ENCODE peak calls at places on chromosomes 13 and 19, in six cellular contexts. D, W, O, F, M and I are unnamed samples.

GRCh38 chr19:919157-920050 is 2.3 kb downstream of the KISS1R start:
- DNase-seq in O (no peak), F (peak), M (peak), D (no peak), W (no peak), I (no peak)

GRCh38 chr19:56748443-56748842 is 76.9 kb upstream of the ZNF835 start:
- DNase-seq in F (peak), W (no peak), O (no peak), M (no peak), D (no peak), I (no peak)

GRCh38 chr19:39409886-39410619 is 2.4 kb upstream of the PLEKHG2 start:
- DNase-seq in M (peak), D (peak), O (peak), F (no peak), W (no peak), I (peak)

GRCh38 chr19:35478794-35479193 is 11.5 kb downstream of the KRTDAP start:
- DNase-seq in F (no peak), D (no peak), W (no peak), M (no peak), O (no peak), I (no peak)

GRCh38 chr19:5016781-5017180 is 47.9 kb downstream of the KDM4B start:
- DNase-seq in O (no peak), M (no peak), D (no peak), W (no peak), F (no peak), I (no peak)

GRCh38 chr19:54463531-54464043 is at the start of gene LENG9:
- DNase-seq in O (peak), W (peak), M (peak), F (peak), D (peak), I (peak)

GRCh38 chr13:40401911-40402776 is 264.3 kb downstream of the FOXO1 start:
- DNase-seq in D (peak), M (no peak), F (peak), W (peak), O (peak), I (peak)

GRCh38 chr19:8367327-8368001 is 3.5 kb downstream of the ANGPTL4 start:
- DNase-seq in D (peak), W (no peak), M (no peak), O (no peak), F (peak), I (peak)

GRCh38 chr19:56294557-56294956 is 20.1 kb downstream of the ZSCAN5A start:
- DNase-seq in W (no peak), D (no peak), F (peak), O (no peak), M (no peak), I (no peak)

GRCh38 chr19:51509823-51510660 is 8.4 kb upstream of the SIGLEC12 start:
- DNase-seq in M (no peak), F (no peak), W (no peak), D (no peak), O (no peak), I (no peak)

GRCh38 chr19:6806488-6806887 is 34.0 kb downstream of the VAV1 start:
- DNase-seq in W (no peak), F (peak), M (no peak), D (no peak), O (no peak), I (no peak)

GRCh38 chr19:49889687-49890348 is 6.9 kb downstream of the IL4I1 start:
- DNase-seq in M (peak), O (peak), W (peak), F (peak), D (peak), I (peak)

GRCh38 chr13:34172048-34172447 is 354.1 kb downstream of the RFC3 start:
- DNase-seq in W (no peak), F (no peak), M (no peak), O (no peak), D (no peak), I (no peak)

GRCh38 chr13:43815204-43815603 is 28.4 kb upstream of the ENOX1 start:
- DNase-seq in M (no peak), F (peak), W (no peak), O (peak), D (no peak), I (no peak)

GRCh38 chr19:12994701-12995595 is at the start of gene NFIX:
- DNase-seq in D (peak), O (peak), W (no peak), F (peak), M (peak), I (peak)

GRCh38 chr19:51821921-51822716 is 27.2 kb downstream of the FPR3 start:
- DNase-seq in D (no peak), F (no peak), O (no peak), W (no peak), M (no peak), I (no peak)

GRCh38 chr19:38514812-38515633 is 81.5 kb downstream of the RYR1 start:
- DNase-seq in F (peak), M (peak), W (peak), O (peak), D (peak), I (peak)